ENCODE peak calls at places on chromosome 2, in ten cellular contexts. L is NAMALWA; C is PC-3; E is activated effector memory CD4-positive, alpha-beta T cell treated with anti-CD3 and anti-CD28 coated beads, Interleukin-2, amount 50 U/mL, for 16 hours; S is uterus; X is GM12865; T is H4; H is activated CD8-positive, alpha-beta memory T cell treated with anti-CD3 and anti-CD28 coated beads, Interleukin-2, amount 50 U/mL, for 48 hours; G is lung; F is left ventricle myocardium superior. B is an unnamed sample.

GRCh38 chr2:224278531-224278930 is 123.4 kb downstream of the FAM124B start:
- DNase-seq in L (no peak), C (no peak), E (no peak), S (no peak), X (no peak), T (no peak), H (no peak), G (no peak), F (no peak), B (no peak)

GRCh38 chr2:44358498-44358897 is 2.8 kb downstream of the PREPL start:
- DNase-seq in L (peak; percentile 19), C (peak; percentile 95), E (peak; percentile 69), S (peak; percentile 31), X (peak; percentile 83), T (peak; percentile 26), H (peak; percentile 62), G (peak; percentile 84), F (peak; percentile 36), B (no peak)

GRCh38 chr2:176642074-176642473 is 372.8 kb downstream of the MTX2 start:
- DNase-seq in L (no peak), C (peak; percentile 41), E (no peak), S (no peak), X (peak; percentile 30), T (no peak), H (no peak), G (no peak), F (no peak), B (no peak)

GRCh38 chr2:119431976-119432881 is 575 bp downstream of the TMEM37 start:
- DNase-seq in L (no peak), C (no peak), E (no peak), S (no peak), X (no peak), T (no peak), H (no peak), G (peak; percentile 48), F (peak; percentile 54), B (peak; percentile 49)

GRCh38 chr2:197869030-197869429 is 64.6 kb downstream of the PLCL1 start:
- DNase-seq in L (no peak), C (no peak), E (no peak), S (no peak), X (no peak), T (no peak), H (no peak), G (no peak), F (no peak), B (no peak)

GRCh38 chr2:194730266-194730665 is 926.8 kb upstream of the SLC39A10 start:
- DNase-seq in L (no peak), C (peak; percentile 47), E (no peak), S (no peak), X (no peak), T (no peak), H (no peak), G (no peak), F (no peak), B (no peak)

GRCh38 chr2:151930042-151930441 is 101.8 kb upstream of the ARL5A start:
- DNase-seq in L (no peak), C (no peak), E (no peak), S (no peak), X (no peak), T (no peak), H (no peak), G (no peak), F (no peak), B (no peak)

GRCh38 chr2:216774620-216775019 is 79.3 kb upstream of the IGFBP5 start:
- DNase-seq in L (no peak), C (peak; percentile 32), E (no peak), S (peak; percentile 78), X (no peak), T (peak; percentile 84), H (no peak), G (no peak), F (peak; percentile 84), B (no peak)

GRCh38 chr2:231985823-231986261 is 24.3 kb downstream of the DIS3L2 start:
- DNase-seq in L (no peak), C (no peak), E (no peak), S (no peak), X (no peak), T (no peak), H (no peak), G (no peak), F (no peak), B (peak; percentile 45)

GRCh38 chr2:128841803-128842202 is 523.1 kb upstream of the HS6ST1 start:
- DNase-seq in L (no peak), C (no peak), E (no peak), S (no peak), X (no peak), T (no peak), H (no peak), G (no peak), F (no peak), B (peak; percentile 32)

GRCh38 chr2:175744000-175744399 is 258.1 kb downstream of the LNPK start:
- DNase-seq in L (no peak), C (no peak), E (no peak), S (no peak), X (no peak), T (peak; percentile 20), H (no peak), G (no peak), F (no peak), B (no peak)

GRCh38 chr2:229243880-229244560 is 27.1 kb downstream of the PID1 start:
- DNase-seq in L (no peak), C (peak; percentile 3), E (no peak), S (no peak), X (no peak), T (no peak), H (no peak), G (no peak), F (no peak), B (no peak)

B was measured in neural progenitor cell.